ENCODE peak calls at places on chromosomes 2 and 18, in seven cellular contexts. O is lower leg skin, B is uterus, K is WERI-Rb-1, Y is fibroblast of pulmonary artery, H is GM12878, N is colonic mucosa. X is an unnamed sample.

GRCh38 chr2:207337234-207338219 is 171.8 kb upstream of the KLF7 start:
- DNase-seq in H (no peak), N (no peak), K (no peak), Y (peak; percentile 41), O (no peak), B (no peak), X (peak; percentile 100)

GRCh38 chr2:3434005-3434404 is 54.5 kb downstream of the TRAPPC12 start:
- DNase-seq in K (no peak), B (no peak), O (no peak), N (no peak), H (no peak), Y (no peak), X (no peak)

GRCh38 chr2:138107288-138107687 is 143.0 kb downstream of the HNMT start:
- DNase-seq in O (no peak), B (no peak), Y (peak; percentile 26), H (no peak), N (no peak), K (no peak), X (peak; percentile 89)

GRCh38 chr2:201116959-201117734 is 1.2 kb downstream of the CFLAR start:
- DNase-seq in Y (peak; percentile 93), K (no peak), B (peak; percentile 72), O (peak; percentile 96), N (peak; percentile 65), H (no peak), X (peak; percentile 71)

GRCh38 chr2:9993490-9994165 is 42.1 kb downstream of the GRHL1 start:
- DNase-seq in H (no peak), K (no peak), N (no peak), B (no peak), O (peak; percentile 72), Y (no peak), X (no peak)

GRCh38 chr2:231672617-231673347 is 35.5 kb upstream of the PTMA start:
- DNase-seq in K (peak; percentile 91), O (no peak), N (peak; percentile 89), Y (peak; percentile 53), B (peak; percentile 61), H (peak; percentile 71), X (peak; percentile 38)

GRCh38 chr2:218882866-218883366 is 2.3 kb downstream of the WNT10A start:
- DNase-seq in H (no peak), O (no peak), Y (no peak), B (no peak), K (no peak), N (no peak), X (peak; percentile 87)

GRCh38 chr2:168751104-168751768 is 51.2 kb upstream of the NOSTRIN start:
- DNase-seq in B (no peak), H (no peak), O (no peak), K (no peak), Y (no peak), N (no peak), X (no peak)

GRCh38 chr18:26468931-26469340 is 79.4 kb downstream of the KCTD1 start:
- DNase-seq in N (no peak), O (no peak), H (no peak), B (no peak), K (peak; percentile 74), Y (no peak), X (no peak)

GRCh38 chr2:172970660-172971059 is 105.0 kb upstream of the MAP3K20 start:
- DNase-seq in H (no peak), O (no peak), K (no peak), N (no peak), Y (no peak), B (no peak), X (no peak)

GRCh38 chr2:23096905-23097602 is 287.9 kb upstream of the KLHL29 start:
- DNase-seq in N (no peak), O (no peak), H (no peak), Y (no peak), K (no peak), B (no peak), X (peak; percentile 33)

GRCh38 chr2:177598321-177598922 is 205.8 kb downstream of the AGPS start:
- DNase-seq in N (no peak), K (no peak), O (no peak), Y (peak; percentile 52), B (peak; percentile 61), H (no peak), X (no peak)

GRCh38 chr2:207887570-207887969 is 117.9 kb upstream of the FZD5 start:
- DNase-seq in H (no peak), N (no peak), O (no peak), Y (no peak), B (no peak), K (no peak), X (no peak)

GRCh38 chr18:7512326-7512725 is 54.8 kb upstream of the PTPRM start:
- DNase-seq in O (no peak), H (no peak), Y (no peak), K (no peak), N (no peak), B (no peak), X (peak; percentile 48)

DNA sequence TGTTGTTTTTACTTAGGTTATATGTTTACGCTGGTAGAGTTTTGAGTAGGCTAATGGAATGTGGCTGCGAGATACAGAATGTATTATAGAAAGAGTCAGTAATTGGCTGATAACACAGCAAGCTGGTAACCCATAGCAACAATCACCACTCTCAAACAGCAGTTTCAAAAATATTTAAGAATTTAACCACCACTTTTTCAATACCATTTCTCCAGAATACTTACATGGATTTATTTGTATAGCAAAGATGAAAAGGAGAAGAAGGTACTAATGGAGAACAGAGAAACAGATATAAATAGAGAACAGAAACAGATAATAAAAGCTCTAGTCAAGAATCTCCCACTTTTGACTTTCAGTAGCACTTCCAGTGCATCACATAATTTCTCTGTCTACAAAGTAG is 188.3 kb upstream of the SLC39A10 start:
- DNase-seq in B (no peak), Y (no peak), H (no peak), O (no peak), K (no peak), N (no peak), X (no peak)
- H3K4me3 ChIP-seq in B (no peak overlapping the region), Y (no peak overlapping the region), H (no peak overlapping the region), O (no peak overlapping the region), K (no peak overlapping the region), N (no peak overlapping the region), X (no peak overlapping the region)

DNA sequence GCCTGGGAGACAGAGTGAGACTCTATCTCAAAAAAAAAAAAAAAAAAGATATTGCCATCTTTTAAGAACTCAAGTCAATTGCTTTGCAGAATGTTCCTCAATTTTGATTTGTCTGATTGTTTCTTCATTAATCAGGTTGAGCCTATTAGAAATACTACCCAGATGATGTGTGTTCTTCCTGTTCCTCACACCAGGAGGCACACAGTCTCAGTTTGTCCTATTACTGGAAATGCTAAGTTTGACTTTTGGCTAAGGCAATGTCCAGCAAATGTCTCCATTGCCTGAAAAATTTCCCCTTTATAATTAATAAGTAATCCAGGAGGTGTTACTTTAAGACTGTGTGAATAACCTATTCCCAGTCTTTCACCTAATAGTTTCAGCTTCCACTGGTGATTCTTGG is 28.4 kb downstream of the BOLA3 start:
- DNase-seq in H (no peak), Y (peak; percentile 30), B (no peak), N (no peak), K (no peak), O (no peak), X (no peak)
- H3K4me3 ChIP-seq in H (peak overlapping the region; percentile 95), Y (no peak overlapping the region), B (no peak overlapping the region), N (no peak overlapping the region), K (peak overlapping the region; percentile 84), O (no peak overlapping the region), X (no peak overlapping the region)

DNA sequence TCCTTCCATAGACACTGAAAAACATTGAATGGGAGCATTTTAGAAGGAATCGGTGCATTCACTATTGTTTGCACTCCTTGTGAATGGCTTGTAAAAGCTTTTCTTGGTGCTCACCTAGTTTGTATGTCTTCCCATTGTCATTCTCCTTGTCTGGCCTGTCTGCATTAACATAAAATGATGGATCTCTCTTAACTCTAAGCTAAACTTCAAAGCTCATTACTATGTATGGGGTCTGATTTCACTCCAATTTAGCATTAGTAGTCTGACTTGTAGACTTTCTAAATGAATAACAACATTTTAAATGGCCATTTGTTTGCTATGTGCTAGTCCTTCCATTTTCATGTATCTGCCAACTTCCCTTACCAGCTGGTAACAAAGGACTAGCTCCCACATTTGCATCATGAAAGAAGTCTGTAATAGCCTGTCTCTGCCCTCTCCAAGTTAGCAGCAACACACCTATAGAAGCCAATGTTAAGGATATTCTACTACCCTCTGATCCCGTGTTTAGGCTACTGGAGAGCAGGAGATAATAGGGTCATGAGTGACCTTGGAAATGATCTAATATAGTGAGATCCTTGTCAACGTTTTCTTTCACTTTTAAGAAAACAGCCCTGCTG is 324.1 kb upstream of the RGPD4 start:
- DNase-seq in B (no peak), H (no peak), Y (no peak), K (no peak), O (no peak), N (no peak), X (no peak)
- H3K4me3 ChIP-seq in B (no peak overlapping the region), H (no peak overlapping the region), Y (no peak overlapping the region), K (no peak overlapping the region), O (no peak overlapping the region), N (no peak overlapping the region), X (no peak overlapping the region)

GRCh38 chr2:112818094-112818902 is 18.3 kb downstream of the IL1B start:
- DNase-seq in K (no peak), Y (peak; percentile 45), B (no peak), H (no peak), O (no peak), N (no peak), X (no peak)
- H3K4me3 ChIP-seq in K (no peak overlapping the region), Y (no peak overlapping the region), B (no peak overlapping the region), H (no peak overlapping the region), O (no peak overlapping the region), N (no peak overlapping the region), X (no peak overlapping the region)

DNA sequence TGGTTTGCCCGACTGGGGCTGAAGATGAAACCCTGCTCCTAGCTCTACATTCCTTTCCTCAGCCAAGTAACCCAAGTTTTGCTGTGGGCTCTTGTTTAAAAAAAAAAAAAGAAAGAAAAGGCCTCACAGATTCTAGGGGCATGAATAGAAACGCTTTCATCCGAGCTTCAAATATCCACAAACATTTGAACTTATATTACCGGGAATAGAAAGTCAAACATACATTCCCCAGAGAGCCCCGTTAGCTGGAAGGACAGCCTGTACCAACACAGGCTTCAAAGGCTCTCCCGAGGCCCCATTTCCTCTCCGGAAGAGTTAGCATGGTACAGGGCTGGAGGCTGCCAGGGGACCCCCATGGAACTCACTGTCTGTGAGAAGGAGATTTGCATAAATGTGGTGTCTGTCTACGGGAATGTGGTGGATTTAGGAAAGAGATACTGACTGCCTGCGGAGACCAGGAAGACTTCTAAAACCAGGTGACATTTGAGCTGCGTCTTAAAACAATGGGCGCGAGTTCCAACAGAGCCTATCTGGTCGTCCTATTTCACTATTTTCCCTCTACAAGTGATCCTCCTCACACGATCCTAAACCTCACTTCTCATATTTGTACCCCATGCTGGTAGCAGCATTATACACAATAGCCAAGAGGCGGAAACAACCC is 723 bp upstream of the MATN3 start:
- DNase-seq in N (no peak), Y (no peak), B (no peak), O (no peak), H (no peak), K (no peak), X (no peak)
- H3K4me3 ChIP-seq in N (peak overlapping the region; percentile 47), Y (peak overlapping the region; percentile 51), B (peak overlapping the region; percentile 44), O (peak overlapping the region; percentile 4), H (peak overlapping the region; percentile 68), K (peak overlapping the region; percentile 57), X (peak overlapping the region; percentile 42)

GRCh38 chr18:76459312-76459686 is 35.7 kb downstream of the ZNF516 start:
- DNase-seq in Y (no peak), K (no peak), B (no peak), N (no peak), H (no peak), O (peak; percentile 80), X (no peak)
- H3K4me3 ChIP-seq in Y (peak overlapping the region; percentile 11), K (no peak overlapping the region), B (peak overlapping the region; percentile 17), N (no peak overlapping the region), H (no peak overlapping the region), O (no peak overlapping the region), X (no peak overlapping the region)